ENCODE peak calls at places on chromosomes 12 and 14, in nine cellular contexts. I, Y, S, B, E, L, X, D and Z are unnamed samples.
A peak's percentile ranks its signal among the peaks of the same experiment; 100 is the strongest.

GRCh38 chr14:89849931-89850330 is 104.6 kb downstream of the EFCAB11 start:
- DNase-seq in E (no peak), D (no peak), I (peak; percentile 46), X (no peak), L (no peak), S (no peak), Y (no peak), B (peak; percentile 83), Z (no peak)

GRCh38 chr12:68175566-68176033 is 16.1 kb upstream of the IFNG start:
- DNase-seq in L (no peak), Y (peak; percentile 61), S (no peak), B (no peak), I (no peak), X (peak; percentile 25), E (no peak), D (no peak), Z (peak; percentile 19)

GRCh38 chr12:113187588-113187987 is 2.1 kb downstream of the RITA1 start:
- DNase-seq in I (no peak), S (no peak), L (no peak), E (no peak), D (no peak), X (no peak), Y (no peak), B (no peak), Z (no peak)

GRCh38 chr14:92951912-92952471 is 29.0 kb downstream of the CHGA start:
- DNase-seq in E (peak; percentile 86), L (peak; percentile 68), D (peak; percentile 62), S (peak; percentile 92), Y (peak; percentile 41), I (peak; percentile 74), X (peak; percentile 98), B (peak; percentile 48), Z (peak; percentile 85)

GRCh38 chr14:104526723-104527645 is 52.6 kb upstream of the C14orf180 start:
- DNase-seq in L (no peak), X (no peak), Y (no peak), S (no peak), E (no peak), I (no peak), D (no peak), B (no peak), Z (no peak)

GRCh38 chr14:64440494-64440893 is 24.8 kb upstream of the AKAP5 start:
- DNase-seq in E (no peak), S (no peak), B (peak; percentile 36), D (no peak), I (peak; percentile 40), X (no peak), Y (no peak), L (no peak), Z (no peak)

GRCh38 chr12:121376754-121377697 is 22.9 kb upstream of the RNF34 start:
- DNase-seq in I (no peak), E (no peak), X (no peak), S (no peak), D (no peak), L (no peak), Y (no peak), B (no peak), Z (no peak)

GRCh38 chr14:104730504-104730903 is 6.5 kb downstream of the ADSS1 start:
- DNase-seq in L (no peak), S (no peak), D (no peak), X (no peak), B (no peak), E (no peak), I (no peak), Y (no peak), Z (no peak)

GRCh38 chr14:21923820-21924219 is 250.2 kb upstream of the OR4E1 start:
- DNase-seq in I (no peak), D (no peak), E (no peak), Y (peak; percentile 51), L (no peak), B (no peak), S (no peak), X (no peak), Z (peak; percentile 15)